ENCODE peak calls at places on chromosomes 2 and 18, in nine cellular contexts. K is fibroblast of lung, W is right lobe of liver, A is mesendoderm, S is left ventricle myocardium inferior, C is DND-41, V is Peyer's patch, J is psoas muscle, D is IMR-90. N is an unnamed sample. For H3K36me3 and H3K4me1, the result is how much of the 10 kb centered on the place peaks cover.

GRCh38 chr2:37795938-37796337 is 124.5 kb upstream of the CDC42EP3 start:
- DNase-seq in S (no peak), A (peak), J (no peak), K (peak), C (no peak), W (no peak), V (no peak), D (peak), N (no peak)

GRCh38 chr18:54848121-54848520 is 19.8 kb downstream of the RAB27B start:
- DNase-seq in K (no peak), V (no peak), D (no peak), A (no peak), C (no peak), W (no peak), J (no peak), S (no peak), N (no peak)

GRCh38 chr18:57807336-57808117 is 4.4 kb upstream of the ATP8B1 start:
- DNase-seq in D (peak), K (peak), V (no peak), S (no peak), C (no peak), J (no peak), W (no peak), A (no peak), N (no peak)

GRCh38 chr18:70645971-70646370 is 357.1 kb downstream of the SOCS6 start:
- DNase-seq in K (no peak), C (no peak), S (no peak), V (no peak), J (no peak), A (no peak), D (no peak), W (no peak), N (no peak)

GRCh38 chr2:119888673-119889072 is 124.2 kb upstream of the EPB41L5 start:
- DNase-seq in J (no peak), C (no peak), K (peak), A (no peak), D (peak), V (no peak), S (no peak), W (no peak), N (no peak)

GRCh38 chr2:238125127-238125885 is 13.2 kb upstream of the KLHL30 start:
- DNase-seq in A (no peak), V (no peak), C (no peak), S (no peak), W (no peak), D (no peak), J (peak), K (no peak), N (no peak)

GRCh38 chr2:85933753-85934594 is 45.2 kb upstream of the ST3GAL5 start:
- DNase-seq in V (no peak), K (peak), D (peak), W (no peak), C (no peak), A (peak), J (no peak), S (no peak), N (no peak)

GRCh38 chr18:63882333-63883141 is 5.0 kb upstream of the SERPINB2 start:
- DNase-seq in A (peak), S (no peak), W (no peak), J (no peak), K (peak), V (no peak), C (no peak), D (peak), N (no peak)

GRCh38 chr18:70659026-70659726 is 370.3 kb downstream of the SOCS6 start:
- DNase-seq in W (no peak), V (peak), C (peak), A (no peak), S (no peak), J (no peak), K (no peak), D (peak), N (peak)

GRCh38 chr2:118431188-118431562 is 342.9 kb downstream of the INSIG2 start:
- DNase-seq in D (no peak), V (no peak), S (no peak), A (peak), C (no peak), J (no peak), K (no peak), W (no peak), N (no peak)

GRCh38 chr18:77366725-77367641 is 117.3 kb downstream of the GALR1 start:
- DNase-seq in S (no peak), D (no peak), J (no peak), A (no peak), V (no peak), C (no peak), K (no peak), W (no peak), N (no peak)

GRCh38 chr2:151843669-151844017 is 15.4 kb upstream of the ARL5A start:
- DNase-seq in V (no peak), W (no peak), A (no peak), D (no peak), S (no peak), C (no peak), K (no peak), J (no peak), N (no peak)

GRCh38 chr2:45568935-45569334 is 42.1 kb downstream of the SRBD1 start:
- DNase-seq in V (no peak), J (no peak), W (no peak), A (no peak), K (no peak), C (no peak), S (no peak), D (no peak), N (no peak)

GRCh38 chr18:75581336-75582121 is 154.0 kb upstream of the SMIM21 start:
- DNase-seq in S (no peak), W (no peak), J (no peak), D (no peak), V (no peak), A (no peak), C (no peak), K (no peak), N (no peak)

GRCh38 chr18:11983592-11983991 is 2.3 kb downstream of the IMPA2 start:
- DNase-seq in K (no peak), A (peak), V (no peak), C (no peak), D (no peak), S (no peak), W (no peak), J (no peak), N (no peak)

GRCh38 chr2:142112648-142113278 is 18.1 kb downstream of the LRP1B start:
- DNase-seq in D (peak), J (no peak), K (peak), W (no peak), A (peak), V (no peak), C (no peak), S (no peak), N (no peak)

GRCh38 chr2:47803363-47803762 is 20.4 kb downstream of the MSH6 start:
- DNase-seq in J (no peak), K (no peak), V (no peak), D (no peak), W (no peak), C (no peak), S (no peak), A (no peak), N (no peak)

GRCh38 chr2:47801118-47801517 is 18.2 kb downstream of the MSH6 start:
- DNase-seq in C (no peak), V (no peak), D (no peak), J (no peak), K (no peak), S (no peak), A (no peak), W (no peak), N (no peak)

GRCh38 chr2:47796090-47796697 is 13.2 kb downstream of the MSH6 start:
- DNase-seq in K (no peak), W (no peak), S (no peak), J (no peak), C (no peak), A (no peak), D (no peak), V (no peak), N (no peak)

GRCh38 chr2:47798628-47799027 is 15.7 kb downstream of the MSH6 start:
- DNase-seq in A (no peak), C (no peak), S (no peak), D (no peak), J (no peak), K (no peak), W (no peak), V (no peak), N (no peak)

DNA sequence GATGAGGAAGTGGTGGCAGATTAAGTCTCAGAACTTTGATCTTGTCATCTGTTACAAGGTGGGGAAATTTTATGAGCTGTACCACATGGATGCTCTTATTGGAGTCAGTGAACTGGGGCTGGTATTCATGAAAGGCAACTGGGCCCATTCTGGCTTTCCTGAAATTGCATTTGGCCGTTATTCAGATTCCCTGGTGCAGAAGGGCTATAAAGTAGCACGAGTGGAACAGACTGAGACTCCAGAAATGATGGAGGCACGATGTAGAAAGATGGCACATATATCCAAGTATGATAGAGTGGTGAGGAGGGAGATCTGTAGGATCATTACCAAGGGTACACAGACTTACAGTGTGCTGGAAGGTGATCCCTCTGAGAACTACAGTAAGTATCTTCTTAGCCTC is 16.3 kb downstream of the MSH6 start:
- DNase-seq in C (no peak), W (no peak), S (no peak), J (no peak), D (no peak), V (no peak), K (no peak), A (no peak), N (no peak)
- H3K36me3 ChIP-seq in C (half or more), W (half or more), S (half or more), J (under half), D (half or more), V (half or more), K (under half), A (under half), N (half or more)

GRCh38 chr2:220510668-220511067 is 883.2 kb downstream of the SLC4A3 start:
- DNase-seq in V (no peak), A (no peak), S (no peak), K (no peak), W (no peak), J (no peak), D (peak), C (no peak), N (no peak)
- H3K27ac ChIP-seq in V (no peak), A (no peak), S (no peak), K (no peak), W (no peak), J (no peak), D (peak), C (no peak), N (no peak)

DNA sequence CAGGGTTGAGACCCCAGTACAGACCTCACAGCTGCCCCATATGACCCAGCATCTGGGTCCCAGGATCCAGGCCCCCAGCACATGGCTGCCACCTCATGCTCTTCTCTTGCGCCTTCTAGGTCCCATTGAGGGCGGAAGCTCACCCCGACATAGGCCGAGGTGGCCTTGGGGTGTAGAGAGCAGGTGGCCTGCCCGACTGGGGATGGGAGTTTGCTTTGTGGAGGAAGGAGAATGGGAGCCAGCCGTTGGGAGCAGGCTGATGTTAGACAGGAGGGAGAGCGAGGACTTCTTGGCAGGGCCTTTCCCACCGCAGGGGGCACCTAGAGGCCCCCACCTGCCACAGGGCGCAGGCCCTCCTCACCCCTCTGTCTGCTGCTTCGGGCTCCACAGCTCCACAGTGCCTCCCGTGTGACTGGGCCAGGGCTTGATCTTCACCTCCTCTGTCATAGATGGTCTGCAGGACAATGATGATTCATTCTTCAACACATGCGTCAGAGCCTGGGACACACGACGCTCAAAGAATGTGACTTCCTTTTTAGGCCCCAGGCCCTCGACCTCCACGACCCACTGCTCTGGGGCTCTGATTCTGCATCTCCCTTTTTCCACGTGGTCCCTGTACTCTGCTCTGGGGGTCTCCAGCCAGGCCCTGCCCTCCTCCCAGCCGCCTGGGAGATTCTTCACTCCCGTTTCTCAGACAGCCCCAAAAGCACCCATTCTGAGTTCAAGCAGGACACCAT is 86.6 kb upstream of the ODC1 start:
- DNase-seq in W (no peak), A (peak), C (no peak), S (no peak), K (peak), V (no peak), J (no peak), D (peak), N (no peak)
- H3K4me1 ChIP-seq in W (under half), A (under half), C (under half), S (under half), K (under half), V (under half), J (under half), D (under half), N (under half)

GRCh38 chr2:101048756-101049155 is 46.7 kb downstream of the RPL31 start:
- DNase-seq in C (no peak), W (no peak), V (no peak), J (no peak), K (no peak), D (no peak), A (no peak), S (no peak), N (no peak)
- H3K36me3 ChIP-seq in C (under half), W (under half), V (under half), J (under half), K (under half), D (under half), A (under half), S (half or more), N (under half)

GRCh38 chr2:70994055-70994444 is 623 bp downstream of the TEX261 start:
- DNase-seq in K (no peak), V (no peak), C (no peak), D (peak), J (no peak), S (no peak), W (no peak), A (no peak), N (no peak)

GRCh38 chr2:70991742-70992141 is 2.9 kb downstream of the TEX261 start:
- DNase-seq in A (no peak), S (no peak), W (peak), D (no peak), V (no peak), J (no peak), C (no peak), K (no peak), N (no peak)

GRCh38 chr2:70993689-70993986 is 1.0 kb downstream of the TEX261 start:
- DNase-seq in C (no peak), A (no peak), J (no peak), K (no peak), S (no peak), W (peak), V (no peak), D (no peak), N (no peak)

GRCh38 chr2:70994445-70995226 is at the start of gene TEX261:
- DNase-seq in D (peak), J (peak), V (peak), A (peak), K (peak), S (peak), C (peak), W (peak), N (peak)

DNA sequence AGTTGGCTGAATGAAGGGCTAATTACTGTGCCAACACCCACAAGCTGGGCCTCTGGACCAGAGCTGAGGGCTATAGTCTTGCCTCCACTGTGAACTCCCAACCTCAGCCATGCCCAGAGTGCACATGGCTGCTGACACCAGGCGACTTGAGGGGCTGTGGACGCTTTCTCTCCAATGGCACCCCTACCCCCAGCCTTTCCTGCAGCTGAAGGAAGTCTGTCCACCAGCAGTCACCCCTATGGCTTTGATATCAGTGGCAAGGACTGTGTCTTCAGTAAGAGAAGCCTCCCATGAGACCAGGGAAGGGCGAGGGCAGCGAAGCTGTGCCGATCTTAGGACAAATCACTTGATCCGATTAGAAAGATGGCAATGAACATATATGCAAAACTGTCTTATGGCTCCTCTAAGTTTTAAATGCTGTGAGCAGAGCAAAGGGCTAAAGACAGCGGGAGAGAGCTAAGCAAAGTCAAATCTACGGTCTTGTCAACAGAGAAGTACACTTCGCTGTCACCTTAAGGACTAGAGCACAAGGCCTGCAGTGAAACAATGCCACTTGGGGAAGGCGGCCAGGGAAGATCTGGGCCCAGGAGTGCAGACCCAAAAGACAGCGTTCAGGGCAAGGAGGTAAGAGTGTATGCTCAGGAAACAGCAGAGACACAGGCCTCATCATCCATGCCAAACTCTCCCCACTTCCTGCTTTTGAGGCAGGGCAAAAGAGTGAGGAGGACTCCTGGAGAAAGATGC is 1.6 kb downstream of the TEX261 start:
- DNase-seq in C (peak), A (no peak), W (peak), J (no peak), D (no peak), S (no peak), V (no peak), K (no peak), N (no peak)
- H3K27ac ChIP-seq in C (peak), A (no peak), W (no peak), J (peak), D (no peak), S (no peak), V (no peak), K (no peak), N (peak)

N was measured in naive thymus-derived CD4-positive, alpha-beta T cell.